ENCODE peak calls at places on chromosomes 5 and 9, in eight cellular contexts. M, R, D, N, T, W, G and C are unnamed samples.

GRCh38 chr5:180291234-180291940 is 496 bp downstream of the MAPK9 start:
- DNase-seq in W (peak; percentile 12), D (peak; percentile 28), G (no peak), N (no peak), M (no peak), T (peak; percentile 50), R (no peak), C (peak; percentile 47)

GRCh38 chr5:134252671-134253070 is 26.8 kb upstream of the PPP2CA start:
- DNase-seq in W (no peak), D (no peak), N (peak; percentile 24), R (no peak), T (no peak), M (no peak), G (peak; percentile 70), C (no peak)

GRCh38 chr9:5437254-5438216 is at the start of gene PLGRKT:
- DNase-seq in D (peak; percentile 94), G (peak; percentile 91), T (peak; percentile 91), M (peak; percentile 80), W (peak; percentile 97), N (peak; percentile 97), R (peak; percentile 95), C (peak; percentile 97)

GRCh38 chr9:129197978-129198736 is 20.1 kb upstream of the IER5L start:
- DNase-seq in N (peak; percentile 57), D (no peak), W (no peak), G (peak; percentile 78), T (no peak), M (no peak), R (peak; percentile 74), C (peak; percentile 89)

GRCh38 chr5:72508241-72509170 is 1.3 kb upstream of the ZNF366 start:
- DNase-seq in D (no peak), G (no peak), R (no peak), N (no peak), W (no peak), M (no peak), T (no peak), C (no peak)

GRCh38 chr9:12748016-12748415 is 26.8 kb upstream of the LURAP1L start:
- DNase-seq in D (no peak), T (no peak), R (no peak), M (no peak), N (no peak), G (peak; percentile 71), W (no peak), C (no peak)

GRCh38 chr9:104856413-104856941 is 71.5 kb downstream of the ABCA1 start:
- DNase-seq in G (peak; percentile 39), M (no peak), N (no peak), T (no peak), W (no peak), D (peak; percentile 77), R (no peak), C (no peak)

GRCh38 chr9:5622019-5622418 is 6.9 kb upstream of the RIC1 start:
- DNase-seq in W (no peak), D (no peak), N (peak; percentile 53), R (no peak), T (no peak), M (no peak), G (peak; percentile 90), C (no peak)

GRCh38 chr9:19145881-19146280 is 18.6 kb upstream of the PLIN2 start:
- DNase-seq in M (no peak), R (no peak), G (no peak), D (no peak), T (no peak), N (no peak), W (no peak), C (no peak)

GRCh38 chr9:20358201-20358600 is 264.1 kb downstream of the MLLT3 start:
- DNase-seq in T (no peak), M (no peak), G (peak; percentile 30), D (peak; percentile 61), W (no peak), R (no peak), N (no peak), C (no peak)

GRCh38 chr9:110996436-110997224 is 41.6 kb downstream of the LPAR1 start:
- DNase-seq in M (no peak), N (peak; percentile 96), T (no peak), D (no peak), G (peak; percentile 92), W (no peak), R (peak; percentile 70), C (peak; percentile 90)